ENCODE peak calls at places on chromosomes 2 and 18, in seven cellular contexts. One of them, this sample, is unnamed.

GRCh38 chr18:47975701-47976100 is 45.2 kb upstream of the SMAD2 start:
- DNase-seq in breast epithelium: no peak
- DNase-seq in Panc1: no peak
- DNase-seq in transverse colon: no peak
- DNase-seq in spleen: no peak
- DNase-seq in GM12878: no peak
- DNase-seq in prostate gland: no peak
- DNase-seq in this sample: no peak

GRCh38 chr18:62505669-62506494 is 16.9 kb upstream of the ZCCHC2 start:
- DNase-seq in breast epithelium: no peak
- DNase-seq in Panc1: no peak
- DNase-seq in transverse colon: no peak
- DNase-seq in spleen: peak
- DNase-seq in GM12878: peak
- DNase-seq in prostate gland: no peak
- DNase-seq in this sample: no peak

GRCh38 chr18:74533666-74534065 is 634 bp upstream of the CNDP1 start:
- DNase-seq in breast epithelium: no peak
- DNase-seq in Panc1: no peak
- DNase-seq in transverse colon: no peak
- DNase-seq in spleen: peak
- DNase-seq in GM12878: no peak
- DNase-seq in prostate gland: no peak
- DNase-seq in this sample: no peak

GRCh38 chr2:101120124-101120996 is 30.8 kb downstream of the TBC1D8 start:
- DNase-seq in breast epithelium: peak
- DNase-seq in Panc1: no peak
- DNase-seq in transverse colon: peak
- DNase-seq in spleen: no peak
- DNase-seq in GM12878: no peak
- DNase-seq in prostate gland: peak
- DNase-seq in this sample: peak

GRCh38 chr2:238024986-238025385 is 35.8 kb upstream of the SCLY start:
- DNase-seq in breast epithelium: no peak
- DNase-seq in Panc1: no peak
- DNase-seq in transverse colon: no peak
- DNase-seq in spleen: no peak
- DNase-seq in GM12878: no peak
- DNase-seq in prostate gland: no peak
- DNase-seq in this sample: no peak

GRCh38 chr18:35695803-35696202 is 114.3 kb downstream of the GALNT1 start:
- DNase-seq in breast epithelium: peak
- DNase-seq in Panc1: no peak
- DNase-seq in transverse colon: no peak
- DNase-seq in spleen: no peak
- DNase-seq in GM12878: no peak
- DNase-seq in prostate gland: peak
- DNase-seq in this sample: no peak

GRCh38 chr2:30382995-30383394 is 64.1 kb upstream of the LCLAT1 start:
- DNase-seq in breast epithelium: no peak
- DNase-seq in Panc1: no peak
- DNase-seq in transverse colon: no peak
- DNase-seq in spleen: no peak
- DNase-seq in GM12878: no peak
- DNase-seq in prostate gland: no peak
- DNase-seq in this sample: no peak

GRCh38 chr18:76679877-76680276 is 142.5 kb upstream of the ZNF236 start:
- DNase-seq in breast epithelium: no peak
- DNase-seq in Panc1: no peak
- DNase-seq in transverse colon: no peak
- DNase-seq in spleen: no peak
- DNase-seq in GM12878: no peak
- DNase-seq in prostate gland: no peak
- DNase-seq in this sample: no peak

GRCh38 chr18:68679531-68679930 is 35.4 kb downstream of the TMX3 start:
- DNase-seq in breast epithelium: no peak
- DNase-seq in Panc1: no peak
- DNase-seq in transverse colon: no peak
- DNase-seq in spleen: no peak
- DNase-seq in GM12878: no peak
- DNase-seq in prostate gland: no peak
- DNase-seq in this sample: no peak

GRCh38 chr2:215407596-215408264 is 28.1 kb downstream of the FN1 start:
- DNase-seq in breast epithelium: no peak
- DNase-seq in Panc1: no peak
- DNase-seq in transverse colon: no peak
- DNase-seq in spleen: no peak
- DNase-seq in GM12878: no peak
- DNase-seq in prostate gland: no peak
- DNase-seq in this sample: no peak
- TF ChIP-seq POLR2AphosphoS5 in breast epithelium: no peak
- TF ChIP-seq POLR2AphosphoS5 in Panc1: no peak
- TF ChIP-seq POLR2AphosphoS5 in transverse colon: no peak
- TF ChIP-seq POLR2AphosphoS5 in spleen: no peak
- TF ChIP-seq POLR2AphosphoS5 in GM12878: no peak
- TF ChIP-seq POLR2AphosphoS5 in prostate gland: no peak
- TF ChIP-seq POLR2AphosphoS5 in this sample: no peak

GRCh38 chr2:74540291-74540690 is 10.6 kb downstream of the HTRA2 start:
- DNase-seq in breast epithelium: no peak
- DNase-seq in Panc1: no peak
- DNase-seq in transverse colon: no peak
- DNase-seq in spleen: no peak
- DNase-seq in GM12878: no peak
- DNase-seq in prostate gland: no peak
- DNase-seq in this sample: no peak

GRCh38 chr2:74542978-74543377 is 10.8 kb downstream of the LOXL3 start:
- DNase-seq in breast epithelium: no peak
- DNase-seq in Panc1: no peak
- DNase-seq in transverse colon: no peak
- DNase-seq in spleen: no peak
- DNase-seq in GM12878: no peak
- DNase-seq in prostate gland: no peak
- DNase-seq in this sample: no peak

GRCh38 chr2:74546004-74546403 is 7.7 kb downstream of the LOXL3 start:
- DNase-seq in breast epithelium: no peak
- DNase-seq in Panc1: no peak
- DNase-seq in transverse colon: no peak
- DNase-seq in spleen: no peak
- DNase-seq in GM12878: no peak
- DNase-seq in prostate gland: no peak
- DNase-seq in this sample: no peak

GRCh38 chr2:74548285-74548918 is 5.3 kb downstream of the LOXL3 start:
- DNase-seq in breast epithelium: no peak
- DNase-seq in Panc1: no peak
- DNase-seq in transverse colon: no peak
- DNase-seq in spleen: no peak
- DNase-seq in GM12878: no peak
- DNase-seq in prostate gland: no peak
- DNase-seq in this sample: no peak

DNA sequence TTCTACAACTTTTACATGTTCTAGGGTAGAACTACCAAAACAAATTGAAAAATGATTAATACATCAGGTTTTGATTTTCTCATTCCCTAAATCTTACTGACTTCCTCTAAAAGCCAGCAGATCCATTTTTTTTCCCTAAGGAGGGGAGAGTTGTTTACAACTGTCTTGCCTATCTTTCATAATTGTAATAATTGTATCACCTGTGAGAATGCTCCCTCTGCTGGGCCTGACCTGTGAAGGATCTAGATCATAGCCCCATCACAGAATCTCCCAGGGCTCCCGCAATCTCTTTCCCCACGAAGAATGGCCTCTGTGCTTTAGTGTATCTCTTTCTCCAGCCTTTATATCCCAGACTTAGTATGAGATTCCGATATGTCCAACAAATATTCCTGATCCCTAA is 9.1 kb downstream of the LOXL3 start:
- DNase-seq in breast epithelium: no peak
- DNase-seq in Panc1: no peak
- DNase-seq in transverse colon: no peak
- DNase-seq in spleen: no peak
- DNase-seq in GM12878: no peak
- DNase-seq in prostate gland: no peak
- DNase-seq in this sample: no peak
- TF ChIP-seq CTCF in breast epithelium: no peak
- TF ChIP-seq CTCF in Panc1: peak
- TF ChIP-seq CTCF in transverse colon: no peak
- TF ChIP-seq CTCF in spleen: no peak
- TF ChIP-seq CTCF in GM12878: peak
- TF ChIP-seq CTCF in prostate gland: peak
- TF ChIP-seq CTCF in this sample: no peak

DNA sequence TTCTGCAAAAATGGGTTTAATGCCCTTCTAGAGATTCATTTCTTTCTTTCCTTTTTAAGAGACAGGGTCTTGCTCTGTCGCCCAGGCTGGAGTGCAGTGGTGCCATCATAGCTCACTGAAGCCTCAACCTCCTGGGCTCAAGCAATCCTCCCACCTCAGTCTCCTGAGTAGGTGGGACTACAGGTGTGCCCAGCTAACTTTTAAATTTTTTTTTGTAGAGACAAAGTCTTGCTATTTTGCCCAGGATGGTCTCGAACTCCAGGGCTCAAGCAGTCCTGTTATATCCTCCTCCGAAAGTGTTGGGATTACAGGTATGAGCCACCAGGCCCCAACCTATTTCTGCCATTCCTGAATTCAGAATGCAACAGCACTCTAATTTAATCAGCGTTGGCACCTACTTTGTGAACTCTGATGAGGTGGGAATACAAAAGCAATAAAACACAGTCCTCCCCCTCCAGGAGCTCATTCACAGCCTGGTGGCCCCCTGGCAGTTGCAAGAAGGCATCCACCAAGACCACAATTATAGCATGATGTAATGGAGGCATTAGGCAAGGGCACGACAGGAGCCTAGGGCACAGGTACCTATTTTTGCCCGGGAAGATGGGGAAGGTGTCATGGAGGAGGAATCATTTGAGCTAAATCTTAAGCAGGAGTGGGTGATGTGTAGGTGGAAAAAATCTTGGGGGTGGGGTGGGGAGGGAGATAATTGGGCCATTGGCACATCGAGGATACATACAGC is 5.1 kb downstream of the RHOB start:
- DNase-seq in breast epithelium: no peak
- DNase-seq in Panc1: no peak
- DNase-seq in transverse colon: no peak
- DNase-seq in spleen: peak
- DNase-seq in GM12878: no peak
- DNase-seq in prostate gland: no peak
- DNase-seq in this sample: peak
- TF ChIP-seq POLR2AphosphoS5 in breast epithelium: no peak
- TF ChIP-seq POLR2AphosphoS5 in Panc1: no peak
- TF ChIP-seq POLR2AphosphoS5 in transverse colon: peak
- TF ChIP-seq POLR2AphosphoS5 in spleen: peak
- TF ChIP-seq POLR2AphosphoS5 in GM12878: no peak
- TF ChIP-seq POLR2AphosphoS5 in prostate gland: no peak
- TF ChIP-seq POLR2AphosphoS5 in this sample: peak

DNA sequence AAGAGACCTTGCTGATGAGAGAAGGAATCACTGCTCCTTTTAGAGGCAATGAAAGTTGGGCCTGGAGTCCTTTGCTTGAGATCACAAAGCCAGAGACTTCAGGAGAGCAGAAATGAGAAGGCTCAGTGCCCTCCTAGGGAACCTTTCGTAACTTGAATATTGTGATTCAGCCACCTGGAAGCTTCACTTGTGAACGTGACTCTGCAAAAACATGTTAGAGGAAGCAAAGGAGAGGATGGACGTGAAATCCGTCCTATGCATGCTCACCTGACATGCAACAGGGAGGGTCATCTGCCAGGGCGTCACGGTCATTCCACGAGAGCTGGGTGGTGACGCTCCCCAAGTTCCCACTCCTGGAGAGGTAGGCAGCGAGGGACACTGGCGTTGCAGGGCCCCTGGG is 243.6 kb downstream of the AGAP1 start:
- DNase-seq in breast epithelium: no peak
- DNase-seq in Panc1: no peak
- DNase-seq in transverse colon: no peak
- DNase-seq in spleen: no peak
- DNase-seq in GM12878: no peak
- DNase-seq in prostate gland: no peak
- DNase-seq in this sample: no peak
- TF ChIP-seq CTCF in breast epithelium: no peak
- TF ChIP-seq CTCF in Panc1: no peak
- TF ChIP-seq CTCF in transverse colon: no peak
- TF ChIP-seq CTCF in spleen: no peak
- TF ChIP-seq CTCF in GM12878: no peak
- TF ChIP-seq CTCF in prostate gland: no peak
- TF ChIP-seq CTCF in this sample: no peak